ENCODE peak calls at places on chromosomes 2 and 18, in six cellular contexts. V is HT-29, R is T-helper 1 cell, C is mucosa of gallbladder, W is iPS-NIHi11, P is kidney epithelial cell. D is an unnamed sample.

GRCh38 chr2:1032030-1032429 is 81.4 kb downstream of the SNTG2 start:
- DNase-seq in V (no peak), R (peak), C (no peak), W (no peak), P (no peak), D (no peak)

GRCh38 chr2:241701155-241701404 is 759 bp upstream of the ING5 start:
- DNase-seq in V (no peak), R (no peak), C (no peak), W (no peak), P (no peak), D (no peak)

GRCh38 chr2:122167561-122167960 is 412.1 kb downstream of the TSN start:
- DNase-seq in V (no peak), R (no peak), C (no peak), W (no peak), P (peak), D (no peak)

GRCh38 chr18:73614812-73615211 is 532.8 kb downstream of the FBXO15 start:
- DNase-seq in V (no peak), R (no peak), C (no peak), W (no peak), P (peak), D (no peak)

GRCh38 chr2:119231975-119232665 is 8.5 kb downstream of the STEAP3 start:
- DNase-seq in V (no peak), R (no peak), C (no peak), W (no peak), P (no peak), D (no peak)

GRCh38 chr2:202005272-202005887 is 28.3 kb upstream of the FZD7 start:
- DNase-seq in V (no peak), R (no peak), C (no peak), W (no peak), P (no peak), D (no peak)

GRCh38 chr2:236239276-236240065 is 24.7 kb downstream of the ASB18 start:
- DNase-seq in V (no peak), R (no peak), C (no peak), W (no peak), P (no peak), D (no peak)

GRCh38 chr2:191635333-191636234 is 42.4 kb upstream of the NABP1 start:
- DNase-seq in V (no peak), R (no peak), C (no peak), W (no peak), P (peak), D (no peak)

GRCh38 chr2:32452338-32453064 is 95.7 kb downstream of the BIRC6 start:
- DNase-seq in V (no peak), R (no peak), C (no peak), W (no peak), P (no peak), D (no peak)

GRCh38 chr2:109721626-109722025 is 72.5 kb upstream of the RGPD5 start:
- DNase-seq in V (no peak), R (no peak), C (no peak), W (no peak), P (no peak), D (no peak)

GRCh38 chr2:178997477-178997876 is 52.5 kb downstream of the CCDC141 start:
- DNase-seq in V (no peak), R (no peak), C (no peak), W (no peak), P (no peak), D (no peak)

GRCh38 chr2:19216676-19217075 is 141.7 kb downstream of the OSR1 start:
- DNase-seq in V (no peak), R (no peak), C (no peak), W (no peak), P (no peak), D (no peak)

GRCh38 chr2:27799646-27800010 is 28.1 kb downstream of the MRPL33 start:
- DNase-seq in V (no peak), R (no peak), C (no peak), W (no peak), P (no peak), D (no peak)

D was measured in CD4-positive, alpha-beta T cell.